ENCODE peak calls at places on chromosomes 13 and 19, in ten cellular contexts. C, B, Z, Y, K, T, H, L, U and D are unnamed samples.

GRCh38 chr19:53646144-53646543 is 14.3 kb downstream of the DPRX start:
- DNase-seq in B (no peak), L (no peak), Z (no peak), Y (no peak), K (no peak), C (no peak), H (no peak), T (no peak), U (no peak), D (no peak)

GRCh38 chr19:6271721-6272410 is 7.9 kb downstream of the MLLT1 start:
- DNase-seq in Y (peak), T (no peak), Z (peak), K (no peak), H (peak), B (no peak), U (no peak), L (peak), C (peak), D (peak)

GRCh38 chr19:56270676-56271075 is 1.9 kb upstream of the EDDM13 start:
- DNase-seq in Y (no peak), K (peak), U (no peak), B (no peak), C (no peak), H (no peak), Z (no peak), L (no peak), T (no peak), D (no peak)

GRCh38 chr13:99922631-99923404 is 48.7 kb downstream of the ZIC5 start:
- DNase-seq in B (no peak), Z (no peak), H (no peak), Y (no peak), L (no peak), C (peak), U (no peak), K (no peak), T (no peak), D (peak)

GRCh38 chr19:18562086-18562485 is 4.4 kb downstream of the KXD1 start:
- DNase-seq in Z (peak), U (no peak), Y (no peak), K (no peak), T (no peak), C (no peak), L (no peak), B (no peak), H (no peak), D (no peak)

GRCh38 chr13:46354143-46355087 is 32.6 kb downstream of the RUBCNL start:
- DNase-seq in B (peak), T (peak), C (no peak), U (peak), L (no peak), Z (peak), H (no peak), Y (no peak), K (peak), D (no peak)

GRCh38 chr13:23796546-23796945 is 92.7 kb downstream of the MIPEP start:
- DNase-seq in T (no peak), L (no peak), U (no peak), Y (no peak), H (no peak), K (no peak), Z (no peak), B (no peak), C (no peak), D (no peak)

GRCh38 chr13:30927595-30927994 is 4.9 kb upstream of the TEX26 start:
- DNase-seq in B (no peak), H (no peak), L (no peak), Y (no peak), T (no peak), U (no peak), Z (no peak), C (no peak), K (no peak), D (no peak)

GRCh38 chr19:51417107-51417806 is at the start of gene SIGLEC10:
- DNase-seq in U (no peak), Y (no peak), K (peak), L (no peak), B (no peak), T (no peak), Z (no peak), H (peak), C (peak), D (peak)

GRCh38 chr19:39341122-39341719 is 1.0 kb upstream of the SAMD4B start:
- DNase-seq in Z (no peak), C (peak), U (no peak), B (no peak), L (peak), H (peak), T (no peak), K (peak), Y (no peak), D (peak)

GRCh38 chr19:39345956-39346355 is 3.7 kb downstream of the SAMD4B start:
- DNase-seq in C (no peak), U (no peak), T (no peak), L (no peak), H (no peak), B (no peak), Y (no peak), Z (no peak), K (no peak), D (no peak)

GRCh38 chr19:39341720-39342604 is at the start of gene SAMD4B:
- DNase-seq in Y (peak), H (peak), U (peak), C (peak), T (peak), K (peak), L (peak), Z (peak), B (peak), D (peak)

GRCh38 chr19:39339636-39340035 is 2.6 kb upstream of the SAMD4B start:
- DNase-seq in U (no peak), C (no peak), K (no peak), L (no peak), Y (no peak), Z (no peak), H (no peak), T (no peak), B (no peak), D (no peak)

DNA sequence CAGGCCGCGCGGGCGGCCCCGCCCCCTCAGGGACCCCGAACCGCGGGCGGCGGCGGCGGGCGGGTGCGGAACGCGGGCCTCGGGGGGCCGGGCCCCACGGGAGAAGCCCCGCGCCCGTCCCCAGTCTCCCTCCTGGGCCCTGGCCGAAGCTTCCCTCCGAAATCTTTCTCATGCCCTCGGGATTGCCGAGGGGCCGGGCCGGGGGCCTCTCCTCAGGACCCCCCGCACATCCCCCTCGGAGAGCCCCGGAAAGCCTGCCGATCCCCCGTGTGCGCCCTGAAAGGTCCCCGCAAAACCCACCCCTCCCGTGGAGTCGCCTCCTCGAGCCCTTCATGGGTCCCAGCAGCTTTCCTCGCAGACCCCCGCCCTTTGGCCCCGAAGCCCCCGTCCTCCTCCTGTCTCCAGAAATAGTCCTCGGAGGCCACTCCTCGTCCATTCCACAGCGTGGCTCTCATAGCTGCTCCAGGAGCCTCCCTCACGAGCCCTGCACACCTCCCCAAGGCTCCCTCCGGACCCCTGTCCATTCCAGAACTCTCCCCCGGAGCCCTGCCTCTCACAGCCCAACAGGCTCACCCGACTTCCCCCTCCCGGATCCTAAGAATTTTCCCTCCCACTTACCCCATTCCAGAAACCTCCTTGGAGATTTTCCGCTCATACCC is 555 bp downstream of the SAMD4B start:
- DNase-seq in U (no peak), L (peak), H (peak), T (no peak), B (no peak), Z (no peak), Y (no peak), C (no peak), K (no peak), D (peak)
- H3K27ac ChIP-seq in U (peak), L (peak), H (no peak), T (peak), B (peak), Z (peak), Y (peak), C (peak), K (peak), D (peak)

GRCh38 chr13:73473016-73473415 is 414.2 kb downstream of the KLF5 start:
- DNase-seq in Y (no peak), B (no peak), H (no peak), C (no peak), T (no peak), U (no peak), L (no peak), K (no peak), Z (no peak), D (no peak)
- TF ChIP-seq POLR2AphosphoS5 in Y (no peak), B (no peak), H (no peak), C (no peak), T (no peak), U (no peak), L (no peak), K (no peak), Z (no peak), D (no peak)

GRCh38 chr13:50125306-50125555 is 110.0 kb downstream of the KCNRG start:
- DNase-seq in H (no peak), C (no peak), Y (no peak), Z (no peak), K (no peak), T (no peak), B (no peak), U (no peak), L (no peak), D (no peak)
- H3K27ac ChIP-seq in H (no peak), C (peak), Y (peak), Z (peak), K (peak), T (no peak), B (peak), U (peak), L (peak), D (peak)

GRCh38 chr19:43638991-43639494 is 607 bp downstream of the CADM4 start:
- DNase-seq in B (no peak), L (no peak), H (no peak), T (no peak), Z (no peak), U (no peak), K (no peak), Y (no peak), C (no peak), D (no peak)

GRCh38 chr19:43640424-43640757 is 741 bp upstream of the CADM4 start:
- DNase-seq in H (peak), B (no peak), K (no peak), C (no peak), T (no peak), Z (no peak), U (no peak), Y (no peak), L (no peak), D (no peak)

GRCh38 chr19:43638214-43638990 is 1.2 kb downstream of the CADM4 start:
- DNase-seq in B (no peak), Z (no peak), C (no peak), Y (no peak), U (no peak), T (no peak), H (no peak), L (no peak), K (no peak), D (no peak)

GRCh38 chr19:43641333-43641732 is 1.7 kb upstream of the CADM4 start:
- DNase-seq in C (no peak), L (no peak), B (no peak), H (peak), Z (no peak), U (no peak), Y (no peak), K (no peak), T (no peak), D (no peak)

DNA sequence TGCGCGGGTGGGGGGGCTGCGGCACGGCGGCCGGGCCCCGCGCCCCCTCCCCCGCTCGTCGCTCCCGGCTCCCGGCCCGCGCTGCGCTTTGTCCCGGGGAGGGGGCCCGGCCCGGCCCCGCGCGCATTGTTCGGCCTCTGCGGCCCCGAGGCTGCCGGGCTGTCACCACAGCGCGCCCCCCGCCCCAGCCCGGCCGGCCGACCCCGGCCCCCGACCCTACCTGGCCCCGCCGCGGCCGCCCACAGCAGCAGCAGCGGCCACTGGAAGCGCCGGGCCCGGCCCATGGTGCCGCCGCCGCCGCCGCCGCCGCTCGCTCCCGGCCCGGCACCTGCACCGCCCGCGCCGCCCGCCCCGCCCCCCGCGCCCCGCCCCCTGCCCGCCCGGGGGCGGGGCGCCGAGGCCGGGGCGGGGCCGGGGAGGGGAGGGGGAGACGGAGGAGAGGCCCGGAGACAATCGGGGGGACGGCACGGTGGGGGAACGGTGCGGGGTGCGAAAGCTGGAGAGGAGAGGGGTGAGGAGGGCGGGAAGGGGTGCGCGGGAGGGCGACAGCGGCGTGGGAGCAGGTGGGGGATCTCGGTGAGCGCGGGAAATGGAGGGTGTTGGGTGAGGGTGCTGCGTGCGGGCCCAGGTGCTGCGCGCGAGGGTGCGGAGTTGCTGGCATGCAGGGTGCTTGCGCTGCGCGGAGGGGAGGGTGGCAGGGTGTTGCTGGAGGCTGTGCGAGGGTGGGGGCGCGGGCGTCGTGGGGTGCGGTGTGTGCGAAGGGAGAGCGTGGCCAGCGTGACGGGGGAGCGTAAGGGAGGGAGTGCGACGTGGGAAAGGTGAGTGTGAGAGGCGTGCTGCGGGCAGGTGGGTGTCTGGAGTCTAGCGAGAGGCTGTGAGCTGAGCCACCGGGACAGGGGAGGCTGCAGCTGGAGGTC is at the start of gene CADM4:
- DNase-seq in L (peak), T (no peak), Y (peak), H (peak), U (no peak), B (no peak), K (no peak), Z (no peak), C (peak), D (peak)
- TF ChIP-seq POLR2AphosphoS5 in L (no peak), T (no peak), Y (no peak), H (peak), U (no peak), B (no peak), K (no peak), Z (no peak), C (no peak), D (no peak)

GRCh38 chr19:41776700-41777099 is 19.7 kb upstream of the CEACAM3 start:
- DNase-seq in T (no peak), Z (no peak), B (no peak), L (no peak), H (no peak), K (no peak), C (no peak), Y (no peak), U (no peak), D (no peak)
- H3K27ac ChIP-seq in T (no peak), Z (no peak), B (no peak), L (no peak), H (no peak), K (no peak), C (no peak), Y (peak), U (no peak), D (peak)

GRCh38 chr13:69618393-69618792 is 489.2 kb upstream of the ATXN8OS start:
- DNase-seq in T (no peak), U (no peak), L (no peak), Z (no peak), B (no peak), H (no peak), K (no peak), C (no peak), Y (no peak), D (no peak)
- TF ChIP-seq POLR2AphosphoS5 in T (no peak), U (no peak), L (no peak), Z (no peak), B (no peak), H (no peak), K (no peak), C (no peak), Y (no peak), D (no peak)

DNA sequence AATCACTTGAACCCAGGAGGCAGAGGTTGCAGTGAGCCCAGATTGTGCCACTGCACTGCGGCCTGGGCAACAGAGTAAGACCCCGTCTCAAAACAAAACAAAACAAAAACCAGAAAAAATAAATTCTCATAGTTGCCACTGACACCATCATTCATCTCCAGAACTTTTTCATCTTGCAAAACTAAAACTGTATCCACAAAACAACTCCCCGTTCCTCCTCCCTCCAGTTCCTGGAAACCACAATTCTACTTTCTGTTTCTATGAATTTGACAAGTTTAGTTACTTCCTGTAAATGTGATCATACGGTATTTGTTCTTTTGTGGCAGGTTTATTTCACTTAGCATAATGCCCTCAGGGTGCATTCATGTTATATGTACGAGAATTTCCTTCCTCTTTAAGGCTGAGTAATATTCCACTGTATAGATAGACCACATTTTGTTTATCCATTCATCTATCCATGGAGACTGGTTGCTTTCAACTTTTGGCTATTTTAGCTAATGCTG is 13.2 kb upstream of the ADGRE5 start:
- DNase-seq in T (no peak), Y (no peak), C (no peak), K (no peak), H (no peak), B (no peak), U (no peak), Z (no peak), L (no peak), D (no peak)
- H3K27ac ChIP-seq in T (peak), Y (peak), C (peak), K (peak), H (no peak), B (no peak), U (no peak), Z (no peak), L (peak), D (peak)